ENCODE peak calls at places on chromosomes 7 and 10, in five cellular contexts. X is LoVo, U is neural progenitor cell, K is tibial nerve, V is astrocyte of the spinal cord. W is an unnamed sample.
A peak's percentile ranks its signal among the peaks of the same experiment; 100 is the strongest.

GRCh38 chr7:70937424-70937823 is 194.5 kb upstream of the GALNT17 start:
- DNase-seq in X (no peak), V (no peak), K (no peak), U (no peak), W (no peak)

GRCh38 chr10:91798736-91799579 is 732 bp downstream of the TNKS2 start:
- DNase-seq in X (peak; percentile 41), U (peak; percentile 16), V (peak; percentile 50), K (no peak), W (peak; percentile 94)

GRCh38 chr10:62278461-62278910 is 9.8 kb upstream of the RTKN2 start:
- DNase-seq in U (no peak), K (no peak), V (peak; percentile 50), X (no peak), W (no peak)

GRCh38 chr7:76314042-76314721 is 11.7 kb downstream of the HSPB1 start:
- DNase-seq in U (peak; percentile 95), X (peak; percentile 96), K (peak; percentile 95), V (peak; percentile 91), W (peak; percentile 98)

GRCh38 chr7:107044347-107045194 is at the start of gene PRKAR2B:
- DNase-seq in V (peak; percentile 65), U (peak; percentile 96), K (peak; percentile 51), X (peak; percentile 63), W (peak; percentile 93)

GRCh38 chr10:126459878-126460481 is 71.7 kb upstream of the ADAM12 start:
- DNase-seq in U (no peak), X (peak; percentile 69), K (no peak), V (peak; percentile 96), W (no peak)

GRCh38 chr10:75466886-75467285 is 35.5 kb downstream of the LRMDA start:
- DNase-seq in V (no peak), X (no peak), K (no peak), U (no peak), W (no peak)

GRCh38 chr7:46544396-46545008 is 623.4 kb upstream of the IGFBP3 start:
- DNase-seq in X (peak; percentile 69), U (no peak), V (peak; percentile 86), K (no peak), W (no peak)

GRCh38 chr7:74502216-74502891 is 48.6 kb downstream of the GTF2IRD1 start:
- DNase-seq in V (peak; percentile 39), U (no peak), K (no peak), X (no peak), W (no peak)

GRCh38 chr7:71511361-71511807 is 379.4 kb downstream of the GALNT17 start:
- DNase-seq in U (peak; percentile 37), V (no peak), K (no peak), X (no peak), W (no peak)

GRCh38 chr7:8391353-8392062 is 41.9 kb upstream of the NXPH1 start:
- DNase-seq in K (no peak), V (no peak), U (no peak), X (no peak), W (no peak)

GRCh38 chr7:81244213-81244612 is 325.4 kb upstream of the SEMA3C start:
- DNase-seq in U (no peak), X (no peak), K (no peak), V (no peak), W (no peak)

GRCh38 chr10:22837771-22838170 is 90.1 kb upstream of the ARMC3 start:
- DNase-seq in V (no peak), U (no peak), X (no peak), K (no peak), W (no peak)

GRCh38 chr10:61901829-61902447 is 439 bp downstream of the ARID5B start:
- DNase-seq in X (no peak), V (no peak), K (no peak), U (peak; percentile 64), W (no peak)

GRCh38 chr7:151381333-151382078 is 28.3 kb downstream of the WDR86 start:
- DNase-seq in V (no peak), U (peak; percentile 73), X (no peak), K (no peak), W (peak; percentile 81)

GRCh38 chr10:119498889-119499864 is 43.3 kb downstream of the RGS10 start:
- DNase-seq in V (no peak), U (no peak), K (no peak), X (no peak), W (no peak)

GRCh38 chr7:17421941-17422340 is 123.5 kb downstream of the AHR start:
- DNase-seq in X (peak; percentile 48), U (no peak), V (no peak), K (no peak), W (no peak)

GRCh38 chr10:63929826-63930467 is 408.7 kb downstream of the REEP3 start:
- DNase-seq in K (no peak), V (no peak), U (no peak), X (peak; percentile 5), W (no peak)

W was measured in spleen.